ENCODE peak calls at places on chromosome 17, in eight cellular contexts. One of them, this sample, is unnamed. For H3K36me3, the result is how much of the 10 kb centered on the place peaks cover.

GRCh38 chr17:69246726-69247375 is 18.2 kb upstream of the ABCA10 start:
- DNase-seq in uterus: no peak
- DNase-seq in CD8-positive, alpha-beta T cell: no peak
- DNase-seq in esophagus squamous epithelium: no peak
- DNase-seq in cardiac muscle cell: peak
- DNase-seq in spleen: no peak
- DNase-seq in small intestine: peak
- DNase-seq in PC-9: no peak
- DNase-seq in this sample: no peak

GRCh38 chr17:18138065-18138749 is 29.7 kb downstream of the MYO15A start:
- DNase-seq in spleen: no peak
- DNase-seq in cardiac muscle cell: no peak
- DNase-seq in esophagus squamous epithelium: no peak
- DNase-seq in small intestine: no peak
- DNase-seq in CD8-positive, alpha-beta T cell: no peak
- DNase-seq in uterus: no peak
- DNase-seq in PC-9: no peak
- DNase-seq in this sample: no peak

GRCh38 chr17:4631836-4632582 is 9.5 kb downstream of the ALOX15 start:
- DNase-seq in CD8-positive, alpha-beta T cell: no peak
- DNase-seq in cardiac muscle cell: no peak
- DNase-seq in uterus: no peak
- DNase-seq in spleen: no peak
- DNase-seq in esophagus squamous epithelium: no peak
- DNase-seq in PC-9: no peak
- DNase-seq in small intestine: no peak
- DNase-seq in this sample: no peak

GRCh38 chr17:44327715-44328449 is 3.3 kb upstream of the SLC25A39 start:
- DNase-seq in spleen: no peak
- DNase-seq in esophagus squamous epithelium: no peak
- DNase-seq in PC-9: no peak
- DNase-seq in small intestine: no peak
- DNase-seq in cardiac muscle cell: no peak
- DNase-seq in CD8-positive, alpha-beta T cell: no peak
- DNase-seq in uterus: no peak
- DNase-seq in this sample: no peak

GRCh38 chr17:38562903-38563302 is 42.8 kb downstream of the SRCIN1 start:
- DNase-seq in small intestine: no peak
- DNase-seq in CD8-positive, alpha-beta T cell: no peak
- DNase-seq in spleen: no peak
- DNase-seq in PC-9: no peak
- DNase-seq in uterus: no peak
- DNase-seq in esophagus squamous epithelium: no peak
- DNase-seq in cardiac muscle cell: no peak
- DNase-seq in this sample: no peak

GRCh38 chr17:69909389-69909788 is 165.6 kb upstream of the KCNJ16 start:
- DNase-seq in PC-9: no peak
- DNase-seq in CD8-positive, alpha-beta T cell: no peak
- DNase-seq in esophagus squamous epithelium: no peak
- DNase-seq in cardiac muscle cell: no peak
- DNase-seq in spleen: no peak
- DNase-seq in uterus: no peak
- DNase-seq in small intestine: no peak
- DNase-seq in this sample: no peak

GRCh38 chr17:43694081-43694870 is 32.6 kb upstream of the MEOX1 start:
- DNase-seq in PC-9: peak
- DNase-seq in cardiac muscle cell: peak
- DNase-seq in uterus: peak
- DNase-seq in CD8-positive, alpha-beta T cell: peak
- DNase-seq in small intestine: peak
- DNase-seq in spleen: peak
- DNase-seq in esophagus squamous epithelium: peak
- DNase-seq in this sample: peak

GRCh38 chr17:2755941-2756724 is 6.7 kb upstream of the CCDC92B start:
- DNase-seq in CD8-positive, alpha-beta T cell: no peak
- DNase-seq in esophagus squamous epithelium: no peak
- DNase-seq in small intestine: no peak
- DNase-seq in uterus: no peak
- DNase-seq in cardiac muscle cell: peak
- DNase-seq in spleen: no peak
- DNase-seq in PC-9: no peak
- DNase-seq in this sample: no peak

GRCh38 chr17:17177186-17177585 is 28.9 kb downstream of the PLD6 start:
- DNase-seq in cardiac muscle cell: no peak
- DNase-seq in uterus: no peak
- DNase-seq in small intestine: no peak
- DNase-seq in esophagus squamous epithelium: no peak
- DNase-seq in PC-9: no peak
- DNase-seq in CD8-positive, alpha-beta T cell: no peak
- DNase-seq in spleen: no peak
- DNase-seq in this sample: no peak

GRCh38 chr17:27236710-27237315 is 57.1 kb upstream of the WSB1 start:
- DNase-seq in PC-9: peak
- DNase-seq in esophagus squamous epithelium: no peak
- DNase-seq in small intestine: peak
- DNase-seq in uterus: peak
- DNase-seq in spleen: no peak
- DNase-seq in CD8-positive, alpha-beta T cell: peak
- DNase-seq in cardiac muscle cell: peak
- DNase-seq in this sample: peak

GRCh38 chr17:66187718-66188117 is 4.2 kb downstream of the CEP112 start:
- DNase-seq in spleen: no peak
- DNase-seq in cardiac muscle cell: no peak
- DNase-seq in esophagus squamous epithelium: no peak
- DNase-seq in uterus: no peak
- DNase-seq in small intestine: no peak
- DNase-seq in PC-9: no peak
- DNase-seq in CD8-positive, alpha-beta T cell: no peak
- DNase-seq in this sample: no peak

GRCh38 chr17:42873321-42873720 is 22.3 kb downstream of the AOC3 start:
- DNase-seq in CD8-positive, alpha-beta T cell: no peak
- DNase-seq in PC-9: no peak
- DNase-seq in small intestine: no peak
- DNase-seq in esophagus squamous epithelium: no peak
- DNase-seq in spleen: no peak
- DNase-seq in cardiac muscle cell: no peak
- DNase-seq in uterus: no peak
- DNase-seq in this sample: no peak

GRCh38 chr17:61065263-61065773 is 334.3 kb upstream of the TBX2 start:
- DNase-seq in PC-9: no peak
- DNase-seq in esophagus squamous epithelium: no peak
- DNase-seq in small intestine: peak
- DNase-seq in spleen: no peak
- DNase-seq in uterus: no peak
- DNase-seq in CD8-positive, alpha-beta T cell: no peak
- DNase-seq in cardiac muscle cell: peak
- DNase-seq in this sample: no peak

GRCh38 chr17:79845601-79845949 is 6.3 kb upstream of the CBX4 start:
- DNase-seq in PC-9: no peak
- DNase-seq in uterus: no peak
- DNase-seq in spleen: no peak
- DNase-seq in small intestine: peak
- DNase-seq in CD8-positive, alpha-beta T cell: no peak
- DNase-seq in cardiac muscle cell: no peak
- DNase-seq in esophagus squamous epithelium: no peak
- DNase-seq in this sample: peak

GRCh38 chr17:35189291-35189690 is 4.9 kb downstream of the SLC35G3 start:
- DNase-seq in cardiac muscle cell: no peak
- DNase-seq in CD8-positive, alpha-beta T cell: no peak
- DNase-seq in PC-9: no peak
- DNase-seq in spleen: no peak
- DNase-seq in uterus: no peak
- DNase-seq in small intestine: no peak
- DNase-seq in esophagus squamous epithelium: no peak
- DNase-seq in this sample: no peak

GRCh38 chr17:28949185-28950016 is 1.9 kb downstream of the PHF12 start:
- DNase-seq in uterus: peak
- DNase-seq in small intestine: peak
- DNase-seq in cardiac muscle cell: peak
- DNase-seq in spleen: peak
- DNase-seq in esophagus squamous epithelium: no peak
- DNase-seq in PC-9: peak
- DNase-seq in CD8-positive, alpha-beta T cell: peak
- DNase-seq in this sample: peak

GRCh38 chr17:17089206-17089550 is 46.9 kb downstream of the MPRIP start:
- DNase-seq in CD8-positive, alpha-beta T cell: no peak
- DNase-seq in cardiac muscle cell: no peak
- DNase-seq in PC-9: no peak
- DNase-seq in small intestine: no peak
- DNase-seq in esophagus squamous epithelium: no peak
- DNase-seq in uterus: no peak
- DNase-seq in spleen: no peak
- DNase-seq in this sample: no peak

GRCh38 chr17:55157165-55157564 is 107.6 kb upstream of the HLF start:
- DNase-seq in spleen: no peak
- DNase-seq in CD8-positive, alpha-beta T cell: no peak
- DNase-seq in esophagus squamous epithelium: no peak
- DNase-seq in PC-9: no peak
- DNase-seq in small intestine: no peak
- DNase-seq in cardiac muscle cell: peak
- DNase-seq in uterus: no peak
- DNase-seq in this sample: no peak

GRCh38 chr17:69723316-69723715 is 308.8 kb downstream of the MAP2K6 start:
- DNase-seq in PC-9: no peak
- DNase-seq in spleen: no peak
- DNase-seq in small intestine: no peak
- DNase-seq in cardiac muscle cell: no peak
- DNase-seq in esophagus squamous epithelium: no peak
- DNase-seq in uterus: no peak
- DNase-seq in CD8-positive, alpha-beta T cell: no peak
- DNase-seq in this sample: no peak

DNA sequence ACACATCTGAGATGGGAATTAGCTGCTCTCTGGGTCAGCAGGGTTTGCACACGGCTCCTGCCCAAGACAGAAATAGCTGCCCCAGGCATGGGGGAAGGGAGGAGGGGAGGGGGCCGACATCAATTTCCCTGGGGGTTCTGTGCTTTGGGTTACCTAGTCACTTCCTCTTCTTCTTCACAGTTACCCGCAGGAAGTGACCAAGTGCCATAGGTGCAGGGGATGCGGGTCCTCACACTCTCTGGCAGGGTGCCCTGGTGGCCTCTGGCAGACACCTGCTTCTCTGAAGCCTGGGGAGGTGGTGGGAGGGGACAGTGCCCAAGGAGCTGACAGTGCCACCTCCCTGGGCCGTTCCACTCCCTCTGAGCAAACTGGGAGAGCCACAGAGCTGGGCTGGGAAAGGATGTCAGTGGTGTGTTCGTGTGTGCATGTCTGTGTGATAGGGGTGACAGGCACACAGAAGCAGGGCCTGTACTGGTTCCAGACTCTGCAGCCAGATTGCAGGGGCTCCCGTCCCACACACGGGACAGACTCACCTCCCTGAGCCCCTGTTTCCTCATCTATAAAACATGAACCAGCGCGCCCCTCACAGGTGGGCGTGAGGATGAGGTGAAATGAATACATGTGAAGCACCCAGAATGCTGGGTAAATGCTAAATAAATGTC is 18.2 kb downstream of the SCN4A start:
- DNase-seq in small intestine: peak
- DNase-seq in uterus: no peak
- DNase-seq in spleen: peak
- DNase-seq in cardiac muscle cell: no peak
- DNase-seq in esophagus squamous epithelium: no peak
- DNase-seq in PC-9: no peak
- DNase-seq in CD8-positive, alpha-beta T cell: peak
- DNase-seq in this sample: no peak
- H3K4me3 ChIP-seq in small intestine: no peak
- H3K4me3 ChIP-seq in uterus: no peak
- H3K4me3 ChIP-seq in spleen: no peak
- H3K4me3 ChIP-seq in cardiac muscle cell: no peak
- H3K4me3 ChIP-seq in esophagus squamous epithelium: no peak
- H3K4me3 ChIP-seq in PC-9: no peak
- H3K4me3 ChIP-seq in CD8-positive, alpha-beta T cell: no peak
- H3K4me3 ChIP-seq in this sample: no peak

GRCh38 chr17:81578038-81578441 is 25.9 kb upstream of the FAAP100 start:
- DNase-seq in cardiac muscle cell: no peak
- DNase-seq in uterus: no peak
- DNase-seq in CD8-positive, alpha-beta T cell: no peak
- DNase-seq in spleen: no peak
- DNase-seq in PC-9: peak
- DNase-seq in small intestine: no peak
- DNase-seq in esophagus squamous epithelium: no peak
- DNase-seq in this sample: no peak
- H3K27ac ChIP-seq in cardiac muscle cell: peak
- H3K27ac ChIP-seq in uterus: no peak
- H3K27ac ChIP-seq in CD8-positive, alpha-beta T cell: no peak
- H3K27ac ChIP-seq in spleen: no peak
- H3K27ac ChIP-seq in PC-9: peak
- H3K27ac ChIP-seq in small intestine: no peak
- H3K27ac ChIP-seq in esophagus squamous epithelium: no peak
- H3K27ac ChIP-seq in this sample: no peak

DNA sequence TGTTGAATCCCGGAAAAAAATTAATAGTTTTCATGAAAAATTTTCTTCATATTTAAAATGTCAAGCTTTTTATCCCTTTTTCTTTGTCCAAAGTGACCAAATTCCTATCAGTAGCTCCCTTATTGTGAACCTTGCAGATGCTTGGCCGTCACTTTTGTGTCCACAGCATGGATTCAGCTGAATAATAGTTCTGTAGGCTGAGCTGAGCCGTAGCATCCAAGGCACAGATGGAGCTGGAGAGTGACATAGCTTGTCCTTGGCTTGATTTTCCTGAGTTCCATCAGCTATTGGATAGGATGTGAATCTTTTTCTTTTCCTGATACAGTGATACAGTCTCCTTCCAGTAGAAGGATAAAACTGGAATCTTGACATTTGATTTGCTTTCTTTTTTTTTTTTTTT is 3.6 kb downstream of the NUP85 start:
- DNase-seq in uterus: no peak
- DNase-seq in small intestine: no peak
- DNase-seq in spleen: no peak
- DNase-seq in CD8-positive, alpha-beta T cell: no peak
- DNase-seq in PC-9: no peak
- DNase-seq in cardiac muscle cell: no peak
- DNase-seq in esophagus squamous epithelium: no peak
- DNase-seq in this sample: no peak
- H3K36me3 ChIP-seq in uterus: under half
- H3K36me3 ChIP-seq in small intestine: under half
- H3K36me3 ChIP-seq in spleen: under half
- H3K36me3 ChIP-seq in CD8-positive, alpha-beta T cell: under half
- H3K36me3 ChIP-seq in PC-9: under half
- H3K36me3 ChIP-seq in cardiac muscle cell: under half
- H3K36me3 ChIP-seq in esophagus squamous epithelium: under half
- H3K36me3 ChIP-seq in this sample: under half

DNA sequence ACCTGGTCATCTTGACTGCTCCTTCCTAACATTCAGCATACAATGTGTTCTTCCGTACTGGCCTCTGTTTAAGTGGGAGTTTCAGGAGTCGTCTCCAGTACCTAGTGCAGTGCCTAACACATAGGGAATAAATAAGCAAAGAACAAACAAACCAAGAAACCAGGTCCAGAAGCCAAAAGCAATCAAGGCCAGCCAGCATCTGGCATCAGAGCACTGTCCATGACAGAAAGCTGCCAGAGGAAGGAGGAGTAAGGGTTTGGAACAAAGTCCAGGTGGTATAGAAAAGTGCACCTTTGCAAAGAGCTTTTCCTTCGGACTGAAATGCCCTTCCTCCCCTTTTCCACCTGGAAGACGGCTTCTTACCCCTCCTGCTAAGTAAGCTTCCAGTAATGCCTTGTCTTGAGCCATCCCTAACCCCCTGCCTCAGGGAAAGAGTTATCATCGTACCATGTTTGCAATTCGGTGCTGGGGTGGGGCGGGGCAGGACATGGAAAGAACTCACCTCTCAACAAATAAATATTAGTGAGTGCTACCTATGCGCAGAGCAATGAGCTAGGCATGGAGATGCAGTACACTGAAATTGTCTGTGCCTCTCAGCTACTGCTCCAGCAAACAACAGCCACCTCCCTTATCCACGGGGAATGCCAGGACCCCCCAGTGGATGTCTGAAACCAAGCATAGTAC is 47.6 kb downstream of the C17orf67 start:
- DNase-seq in spleen: no peak
- DNase-seq in esophagus squamous epithelium: no peak
- DNase-seq in PC-9: no peak
- DNase-seq in cardiac muscle cell: no peak
- DNase-seq in uterus: no peak
- DNase-seq in CD8-positive, alpha-beta T cell: no peak
- DNase-seq in small intestine: peak
- DNase-seq in this sample: no peak
- H3K4me3 ChIP-seq in spleen: no peak
- H3K4me3 ChIP-seq in esophagus squamous epithelium: no peak
- H3K4me3 ChIP-seq in PC-9: no peak
- H3K4me3 ChIP-seq in cardiac muscle cell: no peak
- H3K4me3 ChIP-seq in uterus: no peak
- H3K4me3 ChIP-seq in CD8-positive, alpha-beta T cell: no peak
- H3K4me3 ChIP-seq in small intestine: no peak
- H3K4me3 ChIP-seq in this sample: no peak

This sample was measured in testis.